ENCODE peak calls at places on chromosomes 16 and 17, in seven cellular contexts. One of them, this sample, is unnamed. For H3K9me3, the result is how much of the 10 kb centered on the place peaks cover.

GRCh38 chr16:2154533-2155090 is 970 bp upstream of the TRAF7 start:
- DNase-seq in body of pancreas: no peak
- DNase-seq in left ventricle myocardium inferior: no peak
- DNase-seq in sigmoid colon: no peak
- DNase-seq in AG04450: no peak
- DNase-seq in stomach: no peak
- DNase-seq in lung: no peak
- DNase-seq in this sample: no peak

GRCh38 chr16:67372664-67373063 is 20.6 kb downstream of the TPPP3 start:
- DNase-seq in body of pancreas: no peak
- DNase-seq in left ventricle myocardium inferior: no peak
- DNase-seq in sigmoid colon: no peak
- DNase-seq in AG04450: no peak
- DNase-seq in stomach: no peak
- DNase-seq in lung: no peak
- DNase-seq in this sample: no peak

GRCh38 chr16:46737621-46738214 is 10.4 kb downstream of the MYLK3 start:
- DNase-seq in body of pancreas: no peak
- DNase-seq in left ventricle myocardium inferior: no peak
- DNase-seq in sigmoid colon: peak
- DNase-seq in AG04450: no peak
- DNase-seq in stomach: no peak
- DNase-seq in lung: no peak
- DNase-seq in this sample: no peak

GRCh38 chr17:21774263-21774662 is 81.9 kb downstream of the KCNJ18 start:
- DNase-seq in body of pancreas: no peak
- DNase-seq in left ventricle myocardium inferior: no peak
- DNase-seq in sigmoid colon: no peak
- DNase-seq in AG04450: no peak
- DNase-seq in stomach: no peak
- DNase-seq in lung: no peak
- DNase-seq in this sample: peak

GRCh38 chr17:79220715-79221291 is 146.2 kb downstream of the ENGASE start:
- DNase-seq in body of pancreas: no peak
- DNase-seq in left ventricle myocardium inferior: no peak
- DNase-seq in sigmoid colon: no peak
- DNase-seq in AG04450: no peak
- DNase-seq in stomach: no peak
- DNase-seq in lung: no peak
- DNase-seq in this sample: no peak

GRCh38 chr17:43660816-43661493 is 767 bp downstream of the MEOX1 start:
- DNase-seq in body of pancreas: no peak
- DNase-seq in left ventricle myocardium inferior: no peak
- DNase-seq in sigmoid colon: no peak
- DNase-seq in AG04450: no peak
- DNase-seq in stomach: no peak
- DNase-seq in lung: no peak
- DNase-seq in this sample: no peak

GRCh38 chr16:71883193-71883848 is 661 bp downstream of the ZNF821 start:
- DNase-seq in body of pancreas: peak
- DNase-seq in left ventricle myocardium inferior: peak
- DNase-seq in sigmoid colon: peak
- DNase-seq in AG04450: no peak
- DNase-seq in stomach: no peak
- DNase-seq in lung: peak
- DNase-seq in this sample: no peak

GRCh38 chr16:66300037-66300436 is 66.5 kb upstream of the CDH5 start:
- DNase-seq in body of pancreas: no peak
- DNase-seq in left ventricle myocardium inferior: no peak
- DNase-seq in sigmoid colon: peak
- DNase-seq in AG04450: no peak
- DNase-seq in stomach: no peak
- DNase-seq in lung: no peak
- DNase-seq in this sample: peak

GRCh38 chr17:49775546-49776260 is 11.8 kb upstream of the FAM117A start:
- DNase-seq in body of pancreas: no peak
- DNase-seq in left ventricle myocardium inferior: no peak
- DNase-seq in sigmoid colon: no peak
- DNase-seq in AG04450: no peak
- DNase-seq in stomach: no peak
- DNase-seq in lung: no peak
- DNase-seq in this sample: peak

GRCh38 chr17:65228734-65229390 is 91.7 kb downstream of the RGS9 start:
- DNase-seq in body of pancreas: no peak
- DNase-seq in left ventricle myocardium inferior: no peak
- DNase-seq in sigmoid colon: no peak
- DNase-seq in AG04450: no peak
- DNase-seq in stomach: no peak
- DNase-seq in lung: peak
- DNase-seq in this sample: no peak

GRCh38 chr16:7209598-7209997 is 123.0 kb upstream of the RBFOX1 start:
- DNase-seq in body of pancreas: no peak
- DNase-seq in left ventricle myocardium inferior: no peak
- DNase-seq in sigmoid colon: no peak
- DNase-seq in AG04450: no peak
- DNase-seq in stomach: no peak
- DNase-seq in lung: no peak
- DNase-seq in this sample: no peak

GRCh38 chr17:65389426-65389825 is 172.0 kb downstream of the AXIN2 start:
- DNase-seq in body of pancreas: no peak
- DNase-seq in left ventricle myocardium inferior: no peak
- DNase-seq in sigmoid colon: no peak
- DNase-seq in AG04450: no peak
- DNase-seq in stomach: no peak
- DNase-seq in lung: no peak
- DNase-seq in this sample: no peak

GRCh38 chr16:86363057-86363490 is 147.3 kb upstream of the FOXF1 start:
- DNase-seq in body of pancreas: no peak
- DNase-seq in left ventricle myocardium inferior: no peak
- DNase-seq in sigmoid colon: peak
- DNase-seq in AG04450: peak
- DNase-seq in stomach: no peak
- DNase-seq in lung: no peak
- DNase-seq in this sample: no peak

GRCh38 chr16:88685156-88686061 is 898 bp downstream of the SNAI3 start:
- DNase-seq in body of pancreas: peak
- DNase-seq in left ventricle myocardium inferior: no peak
- DNase-seq in sigmoid colon: no peak
- DNase-seq in AG04450: no peak
- DNase-seq in stomach: no peak
- DNase-seq in lung: no peak
- DNase-seq in this sample: no peak

GRCh38 chr17:6868579-6868978 is 37.0 kb upstream of the TEKT1 start:
- DNase-seq in body of pancreas: no peak
- DNase-seq in left ventricle myocardium inferior: no peak
- DNase-seq in sigmoid colon: no peak
- DNase-seq in AG04450: no peak
- DNase-seq in stomach: no peak
- DNase-seq in lung: no peak
- DNase-seq in this sample: no peak

GRCh38 chr17:19304751-19305150 is 57.8 kb downstream of the B9D1 start:
- DNase-seq in body of pancreas: no peak
- DNase-seq in left ventricle myocardium inferior: no peak
- DNase-seq in sigmoid colon: peak
- DNase-seq in AG04450: no peak
- DNase-seq in stomach: no peak
- DNase-seq in lung: no peak
- DNase-seq in this sample: no peak

GRCh38 chr17:18246880-18247612 is 11.5 kb downstream of the FLII start:
- DNase-seq in body of pancreas: peak
- DNase-seq in left ventricle myocardium inferior: peak
- DNase-seq in sigmoid colon: peak
- DNase-seq in AG04450: no peak
- DNase-seq in stomach: peak
- DNase-seq in lung: peak
- DNase-seq in this sample: no peak

GRCh38 chr16:14324581-14324980 is 253.5 kb downstream of the MRTFB start:
- DNase-seq in body of pancreas: no peak
- DNase-seq in left ventricle myocardium inferior: no peak
- DNase-seq in sigmoid colon: no peak
- DNase-seq in AG04450: no peak
- DNase-seq in stomach: no peak
- DNase-seq in lung: no peak
- DNase-seq in this sample: no peak

GRCh38 chr17:81517009-81517338 is 4.4 kb upstream of the ACTG1 start:
- DNase-seq in body of pancreas: no peak
- DNase-seq in left ventricle myocardium inferior: no peak
- DNase-seq in sigmoid colon: no peak
- DNase-seq in AG04450: no peak
- DNase-seq in stomach: no peak
- DNase-seq in lung: no peak
- DNase-seq in this sample: no peak

GRCh38 chr16:80285089-80285488 is 255.7 kb upstream of the DYNLRB2 start:
- DNase-seq in body of pancreas: no peak
- DNase-seq in left ventricle myocardium inferior: no peak
- DNase-seq in sigmoid colon: no peak
- DNase-seq in AG04450: peak
- DNase-seq in stomach: no peak
- DNase-seq in lung: no peak
- DNase-seq in this sample: no peak

GRCh38 chr16:7086842-7087616 is 245.6 kb upstream of the RBFOX1 start:
- DNase-seq in body of pancreas: peak
- DNase-seq in left ventricle myocardium inferior: peak
- DNase-seq in sigmoid colon: no peak
- DNase-seq in AG04450: no peak
- DNase-seq in stomach: no peak
- DNase-seq in lung: peak
- DNase-seq in this sample: no peak

GRCh38 chr16:88968589-88969280 is 8.3 kb downstream of the CBFA2T3 start:
- DNase-seq in body of pancreas: no peak
- DNase-seq in left ventricle myocardium inferior: no peak
- DNase-seq in sigmoid colon: no peak
- DNase-seq in AG04450: no peak
- DNase-seq in stomach: no peak
- DNase-seq in lung: no peak
- DNase-seq in this sample: no peak

GRCh38 chr17:38465420-38466345 is 37.4 kb downstream of the ARHGAP23 start:
- DNase-seq in body of pancreas: peak
- DNase-seq in left ventricle myocardium inferior: peak
- DNase-seq in sigmoid colon: peak
- DNase-seq in AG04450: no peak
- DNase-seq in stomach: peak
- DNase-seq in lung: no peak
- DNase-seq in this sample: peak

GRCh38 chr17:76079577-76080206 is 710 bp downstream of the ZACN start:
- DNase-seq in body of pancreas: no peak
- DNase-seq in left ventricle myocardium inferior: no peak
- DNase-seq in sigmoid colon: no peak
- DNase-seq in AG04450: no peak
- DNase-seq in stomach: no peak
- DNase-seq in lung: no peak
- DNase-seq in this sample: no peak
- TF ChIP-seq CTCF in body of pancreas: no peak
- TF ChIP-seq CTCF in left ventricle myocardium inferior: no peak
- TF ChIP-seq CTCF in sigmoid colon: no peak
- TF ChIP-seq CTCF in AG04450: peak
- TF ChIP-seq CTCF in stomach: no peak
- TF ChIP-seq CTCF in lung: no peak
- TF ChIP-seq CTCF in this sample: no peak

GRCh38 chr17:63925615-63926014 is 6.5 kb downstream of the CD79B start:
- DNase-seq in body of pancreas: no peak
- DNase-seq in left ventricle myocardium inferior: peak
- DNase-seq in sigmoid colon: no peak
- DNase-seq in AG04450: no peak
- DNase-seq in stomach: no peak
- DNase-seq in lung: no peak
- DNase-seq in this sample: no peak

GRCh38 chr17:63926164-63926563 is 6.0 kb downstream of the CD79B start:
- DNase-seq in body of pancreas: no peak
- DNase-seq in left ventricle myocardium inferior: no peak
- DNase-seq in sigmoid colon: no peak
- DNase-seq in AG04450: no peak
- DNase-seq in stomach: no peak
- DNase-seq in lung: no peak
- DNase-seq in this sample: no peak

GRCh38 chr17:63928172-63928666 is 3.9 kb downstream of the CD79B start:
- DNase-seq in body of pancreas: no peak
- DNase-seq in left ventricle myocardium inferior: peak
- DNase-seq in sigmoid colon: no peak
- DNase-seq in AG04450: no peak
- DNase-seq in stomach: no peak
- DNase-seq in lung: no peak
- DNase-seq in this sample: no peak

GRCh38 chr17:63928966-63929695 is 3.0 kb downstream of the CD79B start:
- DNase-seq in body of pancreas: no peak
- DNase-seq in left ventricle myocardium inferior: no peak
- DNase-seq in sigmoid colon: no peak
- DNase-seq in AG04450: no peak
- DNase-seq in stomach: no peak
- DNase-seq in lung: no peak
- DNase-seq in this sample: no peak

DNA sequence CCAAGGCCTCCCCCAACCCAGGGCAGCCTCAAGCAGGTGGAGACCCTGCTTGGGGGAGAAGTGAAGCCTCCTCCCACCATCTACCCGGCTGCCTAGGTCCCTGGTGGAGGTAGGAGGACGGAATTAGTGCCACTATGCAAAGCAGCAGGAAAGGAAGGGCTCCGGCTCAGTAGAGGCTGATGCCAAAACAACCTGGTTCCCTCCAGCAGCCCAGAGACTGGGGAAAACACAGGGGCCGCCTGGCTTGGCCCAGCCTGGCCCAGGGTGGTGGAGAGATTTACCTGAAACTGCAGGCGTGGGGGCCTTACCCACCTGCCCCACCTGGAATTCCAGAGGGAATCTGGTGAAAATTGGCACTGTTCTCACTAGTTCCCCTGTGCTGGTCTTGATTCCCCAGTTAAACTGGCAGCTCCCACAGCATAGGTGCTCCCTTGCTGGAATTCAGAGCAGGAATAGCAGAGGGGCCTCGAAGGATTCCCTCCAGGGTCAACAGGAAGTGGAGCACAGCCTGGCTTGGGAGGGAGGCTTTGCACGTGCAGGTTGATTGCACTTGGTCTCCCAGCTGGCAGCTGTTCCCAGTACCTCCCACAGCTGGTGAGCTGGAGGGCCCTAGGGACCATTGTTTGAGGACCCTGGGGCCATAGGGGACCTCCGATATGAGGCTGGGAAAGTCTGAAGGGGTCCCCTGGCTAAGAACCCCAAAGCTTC is 4.5 kb downstream of the CD79B start:
- DNase-seq in body of pancreas: no peak
- DNase-seq in left ventricle myocardium inferior: no peak
- DNase-seq in sigmoid colon: no peak
- DNase-seq in AG04450: no peak
- DNase-seq in stomach: no peak
- DNase-seq in lung: no peak
- DNase-seq in this sample: no peak
- H3K4me3 ChIP-seq in body of pancreas: no peak
- H3K4me3 ChIP-seq in left ventricle myocardium inferior: no peak
- H3K4me3 ChIP-seq in sigmoid colon: no peak
- H3K4me3 ChIP-seq in AG04450: no peak
- H3K4me3 ChIP-seq in stomach: no peak
- H3K4me3 ChIP-seq in lung: no peak
- H3K4me3 ChIP-seq in this sample: no peak

GRCh38 chr16:3383045-3383448 is 17.8 kb downstream of the ZSCAN32 start:
- DNase-seq in body of pancreas: no peak
- DNase-seq in left ventricle myocardium inferior: no peak
- DNase-seq in sigmoid colon: no peak
- DNase-seq in AG04450: no peak
- DNase-seq in stomach: no peak
- DNase-seq in lung: no peak
- DNase-seq in this sample: no peak
- H3K9me3 ChIP-seq in body of pancreas: under half
- H3K9me3 ChIP-seq in left ventricle myocardium inferior: under half
- H3K9me3 ChIP-seq in sigmoid colon: half or more
- H3K9me3 ChIP-seq in AG04450: half or more
- H3K9me3 ChIP-seq in stomach: under half
- H3K9me3 ChIP-seq in lung: under half
- H3K9me3 ChIP-seq in this sample: under half

GRCh38 chr17:51120357-51120738 is 320 bp downstream of the SPAG9 start:
- DNase-seq in body of pancreas: peak
- DNase-seq in left ventricle myocardium inferior: no peak
- DNase-seq in sigmoid colon: peak
- DNase-seq in AG04450: no peak
- DNase-seq in stomach: peak
- DNase-seq in lung: no peak
- DNase-seq in this sample: peak
- TF ChIP-seq CTCF in body of pancreas: no peak
- TF ChIP-seq CTCF in left ventricle myocardium inferior: no peak
- TF ChIP-seq CTCF in sigmoid colon: no peak
- TF ChIP-seq CTCF in AG04450: no peak
- TF ChIP-seq CTCF in stomach: no peak
- TF ChIP-seq CTCF in lung: no peak
- TF ChIP-seq CTCF in this sample: no peak